ENCODE peak calls at places on chromosomes 7 and 10, in eight cellular contexts. L is renal cortical epithelial cell; P is kidney; K is fibroblast of the aortic adventitia; C is GM18507; G is amniotic stem cell; S is effector memory CD8-positive, alpha-beta T cell; H is NCI-H1105 treated with DMSO at 0.1 percent for 48 hours. U is an unnamed sample.

GRCh38 chr10:132096223-132096622 is 30.5 kb downstream of the JAKMIP3 start:
- DNase-seq in K (no peak), L (peak; percentile 58), G (no peak), H (no peak), S (no peak), P (peak; percentile 31), C (no peak), U (no peak)

GRCh38 chr7:157554393-157555238 is 217.8 kb downstream of the DNAJB6 start:
- DNase-seq in P (peak; percentile 33), C (no peak), L (no peak), S (no peak), G (no peak), K (no peak), H (no peak), U (peak; percentile 49)

GRCh38 chr7:157177997-157178396 is 39.3 kb downstream of the UBE3C start:
- DNase-seq in G (no peak), S (no peak), L (no peak), P (no peak), K (no peak), C (no peak), H (no peak), U (no peak)

GRCh38 chr10:87504307-87504666 is 406 bp upstream of the MINPP1 start:
- DNase-seq in H (no peak), P (no peak), K (no peak), G (no peak), L (no peak), C (no peak), S (no peak), U (no peak)

GRCh38 chr10:2494386-2494785 is 573.0 kb upstream of the PFKP start:
- DNase-seq in G (no peak), L (no peak), S (no peak), C (no peak), H (no peak), P (no peak), K (no peak), U (no peak)

GRCh38 chr7:2411815-2412586 is 8.6 kb downstream of the CHST12 start:
- DNase-seq in C (no peak), K (no peak), L (no peak), G (no peak), H (no peak), S (no peak), P (no peak), U (no peak)

GRCh38 chr7:79608005-79608404 is 154.5 kb upstream of the MAGI2 start:
- DNase-seq in C (no peak), H (no peak), S (no peak), P (no peak), K (no peak), G (no peak), L (peak; percentile 38), U (no peak)

GRCh38 chr10:110546499-110547105 is 20.9 kb upstream of the SMC3 start:
- DNase-seq in H (no peak), G (no peak), K (no peak), C (no peak), L (no peak), P (no peak), S (no peak), U (no peak)

GRCh38 chr7:3673524-3673923 is 372.5 kb downstream of the SDK1 start:
- DNase-seq in H (peak; percentile 19), S (peak; percentile 17), G (no peak), P (no peak), L (no peak), K (peak; percentile 1), C (no peak), U (no peak)

GRCh38 chr10:129966370-129966769 is 2.3 kb upstream of the EBF3 start:
- DNase-seq in G (no peak), K (no peak), H (no peak), P (no peak), L (no peak), S (no peak), C (no peak), U (no peak)

GRCh38 chr7:42237891-42238531 is 1.0 kb upstream of the GLI3 start:
- DNase-seq in K (peak; percentile 48), P (peak; percentile 94), L (no peak), H (no peak), C (no peak), S (no peak), G (no peak), U (no peak)

GRCh38 chr7:106035568-106035967 is 72.5 kb downstream of the CDHR3 start:
- DNase-seq in H (no peak), L (no peak), S (no peak), P (no peak), C (no peak), G (no peak), K (no peak), U (no peak)

GRCh38 chr7:4689668-4690067 is 7.6 kb downstream of the FOXK1 start:
- DNase-seq in C (no peak), K (no peak), L (peak; percentile 47), S (no peak), H (no peak), P (peak; percentile 63), G (no peak), U (no peak)

GRCh38 chr10:44386546-44387052 is 1.7 kb upstream of the CXCL12 start:
- DNase-seq in G (peak; percentile 15), P (peak; percentile 86), L (no peak), S (peak; percentile 5), H (no peak), K (peak; percentile 70), C (peak; percentile 64), U (peak; percentile 84)

GRCh38 chr10:62459072-62459471 is 84.9 kb downstream of the ZNF365 start:
- DNase-seq in G (no peak), L (no peak), P (no peak), H (no peak), S (no peak), C (no peak), K (peak; percentile 75), U (no peak)

GRCh38 chr7:95950698-95951097 is 178.3 kb downstream of the DYNC1I1 start:
- DNase-seq in H (no peak), K (no peak), L (no peak), P (no peak), C (no peak), G (no peak), S (no peak), U (no peak)

GRCh38 chr10:60960031-60960430 is 16.0 kb upstream of the RHOBTB1 start:
- DNase-seq in G (no peak), P (no peak), C (no peak), S (no peak), H (no peak), L (no peak), K (no peak), U (no peak)

GRCh38 chr7:7426686-7427085 is 109.0 kb downstream of the COL28A1 start:
- DNase-seq in G (no peak), C (no peak), S (no peak), P (no peak), H (no peak), K (no peak), L (no peak), U (no peak)

GRCh38 chr10:80357000-80357803 is 621 bp downstream of the DYDC2 start:
- DNase-seq in P (no peak), C (no peak), G (no peak), L (no peak), K (no peak), H (peak; percentile 42), S (no peak), U (no peak)

U was measured in spleen.